ENCODE peak calls at places on chromosomes 12 and 14, in ten cellular contexts. L is transverse colon, J is AG04450, C is psoas muscle, M is uterus, I is ovary, G is lung, Y is IMR-90, H is esophagus squamous epithelium, Z is cardiac muscle cell. B is an unnamed sample. For H3K9me3, the result is how much of the 10 kb centered on the place peaks cover.

GRCh38 chr14:103308717-103309616 is 25.1 kb upstream of the EIF5 start:
- DNase-seq in C (no peak), Y (no peak), Z (no peak), G (no peak), J (no peak), M (no peak), L (no peak), H (no peak), I (no peak), B (no peak)

GRCh38 chr12:9649532-9649940 is 20.0 kb upstream of the CLEC2D start:
- DNase-seq in G (no peak), J (no peak), Z (peak), Y (no peak), I (no peak), M (no peak), L (no peak), H (no peak), C (no peak), B (no peak)

GRCh38 chr12:92673756-92674155 is 29.0 kb upstream of the PLEKHG7 start:
- DNase-seq in J (no peak), L (no peak), Z (no peak), G (no peak), I (no peak), M (no peak), Y (no peak), C (no peak), H (no peak), B (no peak)

GRCh38 chr14:103104654-103105511 is 10.4 kb downstream of the EXOC3L4 start:
- DNase-seq in M (no peak), Y (peak), J (no peak), I (peak), G (peak), H (no peak), Z (peak), C (peak), L (peak), B (peak)

GRCh38 chr12:29921307-29921706 is 137.6 kb upstream of the TMTC1 start:
- DNase-seq in I (no peak), C (no peak), Y (peak), G (no peak), J (no peak), H (no peak), Z (peak), M (no peak), L (no peak), B (no peak)

GRCh38 chr14:30283822-30284446 is 275.0 kb upstream of the G2E3 start:
- DNase-seq in J (no peak), G (no peak), L (no peak), Z (peak), H (no peak), Y (peak), C (no peak), I (no peak), M (no peak), B (no peak)

GRCh38 chr14:93044116-93044515 is 71.6 kb downstream of the ITPK1 start:
- DNase-seq in H (no peak), Z (no peak), M (no peak), J (no peak), C (no peak), G (no peak), Y (no peak), I (no peak), L (no peak), B (no peak)

GRCh38 chr14:20198991-20199390 is 8.3 kb downstream of the OR11G2 start:
- DNase-seq in Y (no peak), L (no peak), C (no peak), G (no peak), M (no peak), Z (no peak), H (no peak), I (no peak), J (no peak), B (no peak)

GRCh38 chr12:113973109-113973904 is 7.2 kb upstream of the RBM19 start:
- DNase-seq in Y (no peak), L (no peak), Z (no peak), M (no peak), I (no peak), G (no peak), C (no peak), H (no peak), J (no peak), B (no peak)

GRCh38 chr12:73221836-73222235 is 949.7 kb downstream of the TRHDE start:
- DNase-seq in J (no peak), Z (no peak), H (no peak), I (no peak), G (no peak), L (no peak), Y (no peak), C (no peak), M (no peak), B (no peak)

GRCh38 chr12:100391856-100392255 is 35.0 kb downstream of the SLC17A8 start:
- DNase-seq in H (no peak), L (peak), C (no peak), I (peak), J (no peak), Y (no peak), G (no peak), Z (no peak), M (no peak), B (no peak)
- TF ChIP-seq CTCF in H (no peak), L (peak), C (no peak), I (no peak), J (no peak), Y (no peak), G (no peak), Z (peak), M (no peak), B (no peak)

GRCh38 chr12:59500915-59501314 is 94.9 kb upstream of the SLC16A7 start:
- DNase-seq in H (no peak), Z (no peak), M (no peak), I (no peak), L (no peak), G (no peak), C (no peak), J (no peak), Y (no peak), B (no peak)
- H3K27ac ChIP-seq in H (no peak), Z (no peak), M (no peak), I (no peak), L (no peak), G (no peak), C (no peak), J (no peak), Y (no peak), B (no peak)

DNA sequence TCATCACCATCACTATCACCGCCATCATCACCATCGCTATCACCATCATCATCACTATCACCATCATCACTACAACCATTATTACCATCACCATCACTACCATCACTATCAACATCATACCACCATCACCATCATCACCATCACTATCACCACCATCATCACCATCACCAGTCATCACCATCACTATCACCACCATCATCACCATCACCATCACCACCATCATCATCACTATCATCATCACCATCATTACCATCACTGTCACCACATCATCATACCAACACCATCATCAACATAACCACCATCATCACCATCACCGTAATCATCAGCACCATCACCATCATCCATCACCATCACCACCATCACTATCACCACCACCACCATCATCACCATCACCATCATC is 213.8 kb downstream of the ALG10 start:
- DNase-seq in C (no peak), H (no peak), I (no peak), G (no peak), Y (no peak), M (no peak), L (no peak), J (no peak), Z (no peak), B (no peak)
- H3K9me3 ChIP-seq in C (under half), H (under half), I (under half), G (under half), Y (under half), M (under half), L (under half), J (under half), Z (under half), B (under half)

DNA sequence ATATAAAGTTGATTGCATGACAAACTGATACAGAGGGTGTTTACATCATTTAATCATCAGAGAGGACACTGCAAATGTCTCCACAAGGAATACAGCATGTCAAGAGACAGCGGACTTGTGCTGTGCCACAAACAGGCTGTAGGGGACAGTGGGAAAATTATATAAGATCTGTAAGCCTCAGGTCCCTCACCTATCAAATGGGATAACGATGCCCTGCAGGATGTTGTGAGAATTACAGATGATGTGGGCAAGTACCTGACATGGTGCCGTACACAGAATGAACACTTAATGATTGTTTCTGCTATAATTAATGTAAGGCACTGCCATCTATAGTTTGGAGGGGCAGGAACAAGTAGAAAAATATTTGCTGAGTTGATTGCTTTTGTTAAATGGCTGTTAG is 81.9 kb upstream of the GTF2A1 start:
- DNase-seq in J (no peak), C (no peak), H (no peak), G (no peak), M (no peak), Z (no peak), I (no peak), Y (no peak), L (no peak), B (no peak)
- TF ChIP-seq CTCF in J (no peak), C (no peak), H (no peak), G (no peak), M (no peak), Z (no peak), I (no peak), Y (no peak), L (peak), B (no peak)

GRCh38 chr12:3634348-3634747 is 118.6 kb downstream of the CRACR2A start:
- DNase-seq in I (no peak), Z (no peak), Y (no peak), M (no peak), J (no peak), H (no peak), L (no peak), G (no peak), C (no peak), B (no peak)
- H3K27ac ChIP-seq in I (no peak), Z (no peak), Y (no peak), M (no peak), J (no peak), H (no peak), L (no peak), G (no peak), C (no peak), B (no peak)

GRCh38 chr12:52418576-52419110 is 12.5 kb upstream of the KRT82 start:
- DNase-seq in G (no peak), Z (no peak), J (no peak), L (no peak), Y (no peak), I (no peak), H (no peak), M (no peak), C (no peak), B (no peak)
- H3K9me3 ChIP-seq in G (under half), Z (under half), J (under half), L (under half), Y (under half), I (under half), H (under half), M (under half), C (under half), B (under half)

GRCh38 chr14:72644038-72644437 is 249.9 kb downstream of the DPF3 start:
- DNase-seq in L (no peak), Z (no peak), Y (peak), M (no peak), H (no peak), I (no peak), G (no peak), C (no peak), J (no peak), B (no peak)

GRCh38 chr14:72643317-72643801 is 250.5 kb downstream of the DPF3 start:
- DNase-seq in Y (peak), H (no peak), J (peak), G (no peak), L (no peak), I (no peak), M (no peak), Z (no peak), C (peak), B (no peak)

GRCh38 chr14:72646861-72647528 is 246.9 kb downstream of the DPF3 start:
- DNase-seq in J (no peak), C (no peak), L (no peak), Z (no peak), G (no peak), Y (peak), I (no peak), M (no peak), H (no peak), B (no peak)

GRCh38 chr14:72645706-72646105 is 248.2 kb downstream of the DPF3 start:
- DNase-seq in M (no peak), Z (no peak), H (no peak), Y (no peak), J (no peak), C (no peak), I (no peak), G (no peak), L (no peak), B (no peak)

DNA sequence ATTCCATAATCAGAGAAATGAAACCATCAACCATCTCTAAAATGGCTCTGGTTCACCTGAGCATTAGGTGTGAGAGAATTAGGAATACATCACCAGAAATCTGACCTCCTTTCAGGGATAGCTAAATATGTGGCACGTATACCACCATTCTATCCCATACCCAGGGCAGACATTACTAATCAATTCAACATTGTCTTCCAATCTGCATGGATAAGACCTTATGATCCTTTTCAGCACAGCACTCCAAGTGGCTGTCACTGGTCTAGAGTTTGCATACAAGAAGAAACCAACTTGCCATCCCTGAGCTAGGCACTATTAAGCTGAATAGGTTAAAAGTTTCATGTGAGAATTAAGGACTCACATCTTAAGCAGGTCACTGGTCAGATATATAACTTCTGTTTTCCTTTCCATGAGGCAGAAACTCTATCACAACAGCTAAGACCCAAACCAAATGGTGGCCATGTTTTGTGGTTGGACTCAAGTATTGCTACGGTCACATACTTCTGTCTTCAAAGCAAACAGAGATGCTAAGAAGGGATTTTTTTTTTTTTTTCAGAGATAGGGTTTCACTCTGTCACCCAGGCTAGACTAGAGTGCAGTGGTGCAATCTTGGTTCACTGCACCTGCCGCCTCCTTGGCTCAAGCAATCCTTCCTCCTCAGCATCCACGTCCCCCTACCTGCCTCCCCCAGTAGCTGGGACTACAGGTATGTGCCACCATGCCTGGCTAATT is 249.0 kb downstream of the DPF3 start:
- DNase-seq in I (no peak), C (no peak), Z (no peak), H (no peak), Y (peak), L (no peak), J (no peak), G (no peak), M (no peak), B (no peak)
- TF ChIP-seq CTCF in I (no peak), C (peak), Z (no peak), H (no peak), Y (no peak), L (no peak), J (no peak), G (no peak), M (no peak), B (no peak)